ENCODE peak calls at places on chromosomes 12 and 14, in nine cellular contexts. One of them, this sample, is unnamed.

GRCh38 chr12:12379831-12380730 is 23.2 kb downstream of the BORCS5 start:
- DNase-seq in left ventricle myocardium inferior: no peak
- DNase-seq in lower lobe of right lung: no peak
- DNase-seq in Peyer's patch: no peak
- DNase-seq in thoracic aorta: no peak
- DNase-seq in lower leg skin: no peak
- DNase-seq in OCI-LY7: no peak
- DNase-seq in Calu3: no peak
- DNase-seq in PC-3: no peak
- DNase-seq in this sample: no peak

GRCh38 chr14:101460986-101461750 is 100.1 kb upstream of the DIO3 start:
- DNase-seq in PC-3: no peak
- DNase-seq in lower lobe of right lung: no peak
- DNase-seq in Peyer's patch: no peak
- DNase-seq in thoracic aorta: no peak
- DNase-seq in left ventricle myocardium inferior: no peak
- DNase-seq in Calu3: no peak
- DNase-seq in lower leg skin: peak
- DNase-seq in OCI-LY7: no peak
- DNase-seq in this sample: no peak

GRCh38 chr12:27347779-27348178 is 15.1 kb downstream of the BMAL2 start:
- DNase-seq in left ventricle myocardium inferior: no peak
- DNase-seq in thoracic aorta: no peak
- DNase-seq in Calu3: no peak
- DNase-seq in lower lobe of right lung: no peak
- DNase-seq in lower leg skin: no peak
- DNase-seq in OCI-LY7: no peak
- DNase-seq in Peyer's patch: no peak
- DNase-seq in PC-3: peak
- DNase-seq in this sample: no peak

GRCh38 chr12:77941396-77941795 is 110.7 kb downstream of the NAV3 start:
- DNase-seq in left ventricle myocardium inferior: no peak
- DNase-seq in PC-3: no peak
- DNase-seq in Calu3: no peak
- DNase-seq in OCI-LY7: no peak
- DNase-seq in lower lobe of right lung: no peak
- DNase-seq in thoracic aorta: no peak
- DNase-seq in lower leg skin: no peak
- DNase-seq in Peyer's patch: no peak
- DNase-seq in this sample: no peak

GRCh38 chr12:132812631-132813305 is 15.9 kb downstream of the GOLGA3 start:
- DNase-seq in left ventricle myocardium inferior: no peak
- DNase-seq in OCI-LY7: no peak
- DNase-seq in Calu3: no peak
- DNase-seq in PC-3: peak
- DNase-seq in lower lobe of right lung: no peak
- DNase-seq in lower leg skin: no peak
- DNase-seq in thoracic aorta: no peak
- DNase-seq in Peyer's patch: no peak
- DNase-seq in this sample: no peak

GRCh38 chr12:3496964-3497363 is 6.0 kb downstream of the PRMT8 start:
- DNase-seq in Peyer's patch: no peak
- DNase-seq in thoracic aorta: no peak
- DNase-seq in PC-3: peak
- DNase-seq in left ventricle myocardium inferior: no peak
- DNase-seq in Calu3: peak
- DNase-seq in lower lobe of right lung: no peak
- DNase-seq in lower leg skin: no peak
- DNase-seq in OCI-LY7: peak
- DNase-seq in this sample: no peak

GRCh38 chr12:10741836-10742235 is 18.7 kb upstream of the YBX3 start:
- DNase-seq in PC-3: no peak
- DNase-seq in lower leg skin: no peak
- DNase-seq in thoracic aorta: no peak
- DNase-seq in Calu3: no peak
- DNase-seq in Peyer's patch: no peak
- DNase-seq in lower lobe of right lung: no peak
- DNase-seq in left ventricle myocardium inferior: no peak
- DNase-seq in OCI-LY7: no peak
- DNase-seq in this sample: no peak

GRCh38 chr12:21428241-21428640 is 9.2 kb upstream of the PYROXD1 start:
- DNase-seq in PC-3: peak
- DNase-seq in OCI-LY7: no peak
- DNase-seq in thoracic aorta: no peak
- DNase-seq in Calu3: no peak
- DNase-seq in lower lobe of right lung: no peak
- DNase-seq in Peyer's patch: no peak
- DNase-seq in lower leg skin: no peak
- DNase-seq in left ventricle myocardium inferior: no peak
- DNase-seq in this sample: no peak

GRCh38 chr12:29962276-29963035 is 178.7 kb upstream of the TMTC1 start:
- DNase-seq in lower lobe of right lung: no peak
- DNase-seq in OCI-LY7: no peak
- DNase-seq in PC-3: no peak
- DNase-seq in Calu3: no peak
- DNase-seq in lower leg skin: no peak
- DNase-seq in left ventricle myocardium inferior: no peak
- DNase-seq in thoracic aorta: no peak
- DNase-seq in Peyer's patch: no peak
- DNase-seq in this sample: no peak

GRCh38 chr12:107326237-107326636 is 232.9 kb upstream of the CRY1 start:
- DNase-seq in Calu3: no peak
- DNase-seq in left ventricle myocardium inferior: no peak
- DNase-seq in thoracic aorta: no peak
- DNase-seq in Peyer's patch: no peak
- DNase-seq in PC-3: no peak
- DNase-seq in lower leg skin: no peak
- DNase-seq in lower lobe of right lung: no peak
- DNase-seq in OCI-LY7: peak
- DNase-seq in this sample: no peak

GRCh38 chr14:59688224-59689170 is 111.9 kb upstream of the CCDC175 start:
- DNase-seq in Calu3: peak
- DNase-seq in lower lobe of right lung: no peak
- DNase-seq in OCI-LY7: peak
- DNase-seq in lower leg skin: no peak
- DNase-seq in left ventricle myocardium inferior: no peak
- DNase-seq in thoracic aorta: peak
- DNase-seq in PC-3: peak
- DNase-seq in Peyer's patch: no peak
- DNase-seq in this sample: no peak

GRCh38 chr12:52402873-52403510 is 3.1 kb downstream of the KRT82 start:
- DNase-seq in PC-3: no peak
- DNase-seq in OCI-LY7: no peak
- DNase-seq in Peyer's patch: no peak
- DNase-seq in lower lobe of right lung: no peak
- DNase-seq in thoracic aorta: no peak
- DNase-seq in left ventricle myocardium inferior: no peak
- DNase-seq in Calu3: no peak
- DNase-seq in lower leg skin: no peak
- DNase-seq in this sample: no peak

GRCh38 chr12:6044082-6044481 is 80.4 kb downstream of the VWF start:
- DNase-seq in lower leg skin: no peak
- DNase-seq in thoracic aorta: no peak
- DNase-seq in left ventricle myocardium inferior: no peak
- DNase-seq in OCI-LY7: no peak
- DNase-seq in Calu3: peak
- DNase-seq in PC-3: peak
- DNase-seq in lower lobe of right lung: no peak
- DNase-seq in Peyer's patch: no peak
- DNase-seq in this sample: no peak

DNA sequence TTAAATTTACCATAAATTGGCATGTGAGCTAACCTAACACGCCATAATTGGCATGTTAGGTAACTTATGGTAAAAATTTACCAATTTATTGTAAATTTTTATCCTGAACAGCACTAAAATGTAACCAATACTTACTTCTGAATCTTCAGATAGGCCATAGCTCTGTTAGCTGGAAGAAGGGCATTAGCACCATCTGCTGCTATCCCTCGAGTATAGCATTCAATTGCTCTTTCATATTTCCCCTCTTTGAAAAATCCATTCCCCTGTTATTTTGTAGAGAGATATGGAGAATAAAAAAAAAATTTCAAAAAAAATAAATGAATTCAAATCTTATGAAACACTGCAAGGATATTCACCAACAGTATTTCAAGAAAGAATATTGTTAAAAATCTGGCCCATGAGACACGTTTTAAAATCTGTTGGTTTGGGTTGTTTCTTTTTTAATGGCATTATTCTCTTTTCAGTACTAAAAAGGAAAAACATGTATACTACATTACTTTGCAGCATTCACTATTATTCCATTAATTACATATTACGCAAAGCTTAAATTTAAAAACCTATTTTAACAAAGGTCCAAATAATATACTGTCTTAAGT is 19.1 kb downstream of the RPAP3 start:
- DNase-seq in Calu3: peak
- DNase-seq in PC-3: peak
- DNase-seq in OCI-LY7: peak
- DNase-seq in thoracic aorta: no peak
- DNase-seq in lower leg skin: no peak
- DNase-seq in Peyer's patch: no peak
- DNase-seq in left ventricle myocardium inferior: no peak
- DNase-seq in lower lobe of right lung: no peak
- DNase-seq in this sample: no peak
- TF ChIP-seq CTCF in Calu3: no peak
- TF ChIP-seq CTCF in PC-3: peak
- TF ChIP-seq CTCF in OCI-LY7: peak
- TF ChIP-seq CTCF in thoracic aorta: peak
- TF ChIP-seq CTCF in lower leg skin: no peak
- TF ChIP-seq CTCF in Peyer's patch: peak
- TF ChIP-seq CTCF in left ventricle myocardium inferior: peak
- TF ChIP-seq CTCF in lower lobe of right lung: peak
- TF ChIP-seq CTCF in this sample: peak

GRCh38 chr12:8605057-8605456 is 7.6 kb downstream of the AICDA start:
- DNase-seq in lower leg skin: peak
- DNase-seq in Peyer's patch: no peak
- DNase-seq in left ventricle myocardium inferior: no peak
- DNase-seq in OCI-LY7: no peak
- DNase-seq in Calu3: no peak
- DNase-seq in PC-3: no peak
- DNase-seq in lower lobe of right lung: no peak
- DNase-seq in thoracic aorta: no peak
- DNase-seq in this sample: no peak

GRCh38 chr12:8609061-8609570 is 3.5 kb downstream of the AICDA start:
- DNase-seq in PC-3: peak
- DNase-seq in thoracic aorta: no peak
- DNase-seq in lower lobe of right lung: no peak
- DNase-seq in lower leg skin: no peak
- DNase-seq in left ventricle myocardium inferior: no peak
- DNase-seq in Peyer's patch: no peak
- DNase-seq in Calu3: peak
- DNase-seq in OCI-LY7: peak
- DNase-seq in this sample: no peak

GRCh38 chr12:8603858-8604257 is 8.8 kb downstream of the AICDA start:
- DNase-seq in lower leg skin: no peak
- DNase-seq in Calu3: no peak
- DNase-seq in left ventricle myocardium inferior: no peak
- DNase-seq in Peyer's patch: no peak
- DNase-seq in thoracic aorta: no peak
- DNase-seq in lower lobe of right lung: no peak
- DNase-seq in PC-3: no peak
- DNase-seq in OCI-LY7: no peak
- DNase-seq in this sample: no peak
- TF ChIP-seq CTCF in lower leg skin: no peak
- TF ChIP-seq CTCF in Calu3: no peak
- TF ChIP-seq CTCF in left ventricle myocardium inferior: no peak
- TF ChIP-seq CTCF in Peyer's patch: no peak
- TF ChIP-seq CTCF in thoracic aorta: peak
- TF ChIP-seq CTCF in lower lobe of right lung: no peak
- TF ChIP-seq CTCF in PC-3: no peak
- TF ChIP-seq CTCF in OCI-LY7: peak
- TF ChIP-seq CTCF in this sample: peak

DNA sequence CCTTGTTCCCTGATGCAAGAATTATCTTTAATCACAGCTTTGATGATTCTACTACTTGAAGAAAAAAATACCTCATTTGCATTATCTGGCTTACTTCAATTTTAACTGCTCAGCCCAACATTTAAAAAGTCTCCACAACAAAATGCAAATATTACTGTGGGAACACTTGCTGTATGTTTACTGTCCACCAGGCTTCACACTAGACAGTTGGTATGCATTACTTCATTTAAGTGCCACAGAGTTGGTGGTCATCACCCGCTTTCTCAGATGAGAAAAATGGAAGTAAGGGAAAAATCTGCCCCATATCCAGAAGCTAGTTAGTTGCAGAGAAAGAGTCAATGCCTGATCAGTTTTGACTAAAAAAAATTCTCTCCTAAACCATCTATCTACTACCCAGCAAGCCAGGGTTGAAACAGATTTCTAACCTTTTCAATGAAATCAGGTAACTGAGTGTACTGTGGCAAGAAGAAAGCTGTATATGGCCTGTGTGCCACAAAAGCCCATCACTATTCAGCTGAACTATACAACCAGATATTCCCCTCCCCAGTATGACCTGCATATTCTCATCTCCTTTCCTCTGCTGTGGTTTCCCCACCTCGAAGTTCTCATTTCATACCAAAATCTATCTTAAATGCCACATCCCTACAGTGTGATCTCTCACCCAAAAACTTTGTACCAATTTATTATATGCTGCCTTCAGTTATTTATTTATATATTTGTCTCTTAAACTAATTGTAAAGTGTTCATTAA is 90.3 kb downstream of the ATP2B1 start:
- DNase-seq in Calu3: no peak
- DNase-seq in left ventricle myocardium inferior: no peak
- DNase-seq in thoracic aorta: no peak
- DNase-seq in OCI-LY7: no peak
- DNase-seq in lower leg skin: no peak
- DNase-seq in Peyer's patch: no peak
- DNase-seq in lower lobe of right lung: no peak
- DNase-seq in PC-3: no peak
- DNase-seq in this sample: no peak
- TF ChIP-seq CTCF in Calu3: no peak
- TF ChIP-seq CTCF in left ventricle myocardium inferior: no peak
- TF ChIP-seq CTCF in thoracic aorta: no peak
- TF ChIP-seq CTCF in OCI-LY7: no peak
- TF ChIP-seq CTCF in lower leg skin: no peak
- TF ChIP-seq CTCF in Peyer's patch: no peak
- TF ChIP-seq CTCF in lower lobe of right lung: no peak
- TF ChIP-seq CTCF in PC-3: no peak
- TF ChIP-seq CTCF in this sample: peak

DNA sequence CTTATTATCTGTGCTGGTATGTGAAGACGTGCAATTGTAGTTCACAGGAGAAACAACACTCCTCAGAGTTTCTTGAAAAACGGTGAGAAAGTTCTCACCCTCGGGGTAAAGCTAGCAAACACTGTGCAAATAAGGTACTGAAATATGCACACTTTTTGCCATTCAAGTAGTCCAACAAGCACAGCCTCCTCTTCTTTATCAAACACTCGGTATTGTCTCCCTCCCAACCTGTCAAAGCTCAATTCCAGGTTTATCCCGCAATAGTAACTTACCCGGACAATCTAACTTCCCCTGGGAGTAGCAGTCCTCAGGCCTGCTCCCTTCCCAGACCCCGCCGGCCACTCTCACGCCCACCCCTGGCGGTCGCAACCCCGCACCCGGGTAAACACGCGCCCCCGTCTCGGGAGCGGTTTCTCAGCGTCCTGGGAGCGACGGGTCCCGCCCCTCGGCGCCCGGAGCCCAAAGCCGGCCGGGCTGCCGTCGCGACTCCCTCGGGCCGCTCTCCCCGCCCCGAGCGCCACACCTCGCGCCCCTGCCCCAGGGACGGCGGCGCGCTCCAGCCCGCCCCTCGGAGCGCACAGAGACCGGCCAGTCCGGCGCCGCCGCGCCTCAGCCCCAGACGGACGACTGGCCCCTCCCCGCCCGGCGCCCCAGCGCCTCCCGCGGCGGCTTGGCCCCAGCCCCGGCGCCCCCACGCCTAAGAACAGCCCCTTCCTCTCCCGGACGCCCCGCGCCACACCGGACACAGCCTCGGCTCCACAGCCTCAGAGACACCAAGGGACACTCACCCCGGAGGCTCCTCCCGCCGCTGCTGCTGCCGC is 594 bp downstream of the BTBD7 start:
- DNase-seq in PC-3: peak
- DNase-seq in Calu3: peak
- DNase-seq in lower leg skin: peak
- DNase-seq in thoracic aorta: no peak
- DNase-seq in left ventricle myocardium inferior: peak
- DNase-seq in lower lobe of right lung: peak
- DNase-seq in Peyer's patch: peak
- DNase-seq in OCI-LY7: peak
- DNase-seq in this sample: peak
- TF ChIP-seq CTCF in PC-3: no peak
- TF ChIP-seq CTCF in Calu3: no peak
- TF ChIP-seq CTCF in lower leg skin: no peak
- TF ChIP-seq CTCF in thoracic aorta: no peak
- TF ChIP-seq CTCF in left ventricle myocardium inferior: no peak
- TF ChIP-seq CTCF in lower lobe of right lung: no peak
- TF ChIP-seq CTCF in Peyer's patch: no peak
- TF ChIP-seq CTCF in OCI-LY7: peak
- TF ChIP-seq CTCF in this sample: peak

This sample was measured in type B pancreatic cell.